ENCODE peak calls at places on chromosomes 1 and 21, in ten cellular contexts. G, P, F, X, I, M, H, V, U and K are unnamed samples.

GRCh38 chr1:198167436-198167934 is 10.7 kb downstream of the NEK7 start:
- DNase-seq in V (no peak), G (no peak), U (peak; percentile 45), H (no peak), M (no peak), X (no peak), I (no peak), P (no peak), F (no peak), K (peak; percentile 84)

GRCh38 chr1:56146449-56146848 is 432.9 kb downstream of the PLPP3 start:
- DNase-seq in I (no peak), V (no peak), H (no peak), G (no peak), P (no peak), F (no peak), M (no peak), X (no peak), U (peak; percentile 92), K (no peak)

GRCh38 chr1:163897401-163898169 is 575.8 kb downstream of the NUF2 start:
- DNase-seq in G (no peak), H (no peak), I (no peak), X (no peak), M (peak; percentile 5), F (no peak), U (peak; percentile 97), V (no peak), P (no peak), K (no peak)

GRCh38 chr21:38267991-38268858 is 11.4 kb downstream of the KCNJ15 start:
- DNase-seq in P (no peak), H (no peak), G (no peak), V (no peak), U (peak; percentile 89), F (no peak), X (no peak), M (no peak), I (no peak), K (peak; percentile 68)

GRCh38 chr1:224929335-224930237 is at the start of gene DNAH14:
- DNase-seq in P (peak; percentile 49), I (peak; percentile 94), F (peak; percentile 21), V (peak; percentile 84), U (peak; percentile 88), M (peak; percentile 84), G (no peak), X (peak; percentile 81), H (peak; percentile 92), K (peak; percentile 77)

GRCh38 chr1:32600034-32600433 is 50.3 kb downstream of the ZBTB8OS start:
- DNase-seq in G (no peak), F (no peak), U (no peak), M (no peak), P (no peak), V (no peak), H (no peak), I (no peak), X (no peak), K (no peak)

GRCh38 chr1:52825868-52826267 is 16.7 kb upstream of the ZYG11A start:
- DNase-seq in F (no peak), M (no peak), G (no peak), P (no peak), V (no peak), X (no peak), I (no peak), H (no peak), U (peak; percentile 8), K (peak; percentile 14)

GRCh38 chr1:58395355-58395754 is 151.2 kb downstream of the OMA1 start:
- DNase-seq in P (no peak), F (no peak), H (no peak), X (no peak), I (peak; percentile 14), G (no peak), U (peak; percentile 93), V (no peak), M (no peak), K (no peak)

GRCh38 chr1:113931456-113931855 is 2.3 kb downstream of the HIPK1 start:
- DNase-seq in F (no peak), P (no peak), G (no peak), H (no peak), I (peak; percentile 4), V (no peak), U (peak; percentile 46), X (no peak), M (no peak), K (no peak)

GRCh38 chr1:20491866-20492265 is 5.9 kb upstream of the CAMK2N1 start:
- DNase-seq in F (no peak), U (no peak), V (no peak), H (no peak), M (no peak), P (no peak), I (no peak), X (no peak), G (no peak), K (no peak)

GRCh38 chr1:203290261-203291089 is 14.8 kb upstream of the BTG2 start:
- DNase-seq in M (peak; percentile 99), V (peak; percentile 93), F (peak; percentile 99), X (peak; percentile 93), U (peak; percentile 60), G (peak; percentile 98), I (peak; percentile 98), H (peak; percentile 97), P (peak; percentile 46), K (peak; percentile 96)

GRCh38 chr1:24903011-24903461 is 27.0 kb downstream of the RUNX3 start:
- DNase-seq in P (no peak), H (peak; percentile 20), I (no peak), G (peak; percentile 49), M (peak; percentile 2), F (no peak), V (no peak), U (no peak), X (no peak), K (peak; percentile 25)

GRCh38 chr1:80498673-80499072 is 1302.1 kb upstream of the ADGRL2 start:
- DNase-seq in V (no peak), F (no peak), H (no peak), I (no peak), P (no peak), G (no peak), M (no peak), U (no peak), X (no peak), K (no peak)

GRCh38 chr1:168821434-168821833 is 92.4 kb upstream of the DPT start:
- DNase-seq in X (no peak), H (no peak), P (no peak), U (no peak), M (no peak), G (no peak), I (no peak), F (no peak), V (no peak), K (peak; percentile 9)

GRCh38 chr21:28280611-28281010 is 712.1 kb downstream of the LTN1 start:
- DNase-seq in X (no peak), U (no peak), V (no peak), P (no peak), I (no peak), H (no peak), M (no peak), G (no peak), F (no peak), K (no peak)

GRCh38 chr1:162349635-162350330 is 26.9 kb downstream of the SPATA46 start:
- DNase-seq in F (no peak), U (peak; percentile 75), G (no peak), I (peak; percentile 84), H (no peak), P (no peak), V (peak; percentile 18), M (no peak), X (no peak), K (no peak)

GRCh38 chr1:186308264-186309060 is 66.6 kb downstream of the TPR start:
- DNase-seq in F (peak; percentile 37), M (no peak), U (no peak), I (no peak), X (no peak), G (no peak), H (no peak), P (no peak), V (no peak), K (no peak)

GRCh38 chr1:37073752-37074151 is 39.4 kb upstream of the GRIK3 start:
- DNase-seq in H (no peak), P (no peak), F (no peak), U (no peak), X (no peak), M (no peak), G (no peak), V (peak; percentile 86), I (peak; percentile 38), K (no peak)

GRCh38 chr1:40385437-40386310 is 12.1 kb downstream of the SMAP2 start:
- DNase-seq in P (no peak), H (no peak), X (no peak), G (no peak), M (no peak), I (no peak), V (no peak), U (no peak), F (peak; percentile 72), K (peak; percentile 95)

GRCh38 chr1:150192012-150192411 is 42.3 kb downstream of the PLEKHO1 start:
- DNase-seq in P (no peak), H (no peak), G (no peak), F (no peak), V (no peak), U (peak; percentile 31), X (no peak), M (no peak), I (no peak), K (no peak)

GRCh38 chr1:155882766-155883165 is 23.4 kb downstream of the SYT11 start:
- DNase-seq in P (no peak), I (no peak), M (no peak), V (no peak), X (no peak), F (no peak), U (no peak), H (no peak), G (no peak), K (no peak)

GRCh38 chr1:241323510-241323909 is 33.5 kb downstream of the RGS7 start:
- DNase-seq in H (no peak), P (peak; percentile 25), M (peak; percentile 27), U (peak; percentile 78), X (peak; percentile 78), G (no peak), F (peak; percentile 1), I (peak; percentile 87), V (no peak), K (peak; percentile 33)

GRCh38 chr1:43525995-43526394 is 4.7 kb upstream of the PTPRF start:
- DNase-seq in P (no peak), V (no peak), G (no peak), F (no peak), H (no peak), M (no peak), I (no peak), U (peak; percentile 75), X (no peak), K (no peak)

GRCh38 chr1:155307247-155307740 is 1.4 kb upstream of the FDPS start:
- DNase-seq in H (no peak), M (no peak), P (no peak), V (peak; percentile 32), X (no peak), I (peak; percentile 75), U (peak; percentile 74), G (no peak), F (no peak), K (peak; percentile 72)

GRCh38 chr1:198261886-198262285 is 105.1 kb downstream of the NEK7 start:
- DNase-seq in M (no peak), H (no peak), U (no peak), X (no peak), P (no peak), V (no peak), G (no peak), F (no peak), I (no peak), K (no peak)

GRCh38 chr1:58409826-58410225 is 136.7 kb downstream of the OMA1 start:
- DNase-seq in F (no peak), V (no peak), I (peak; percentile 77), G (no peak), P (no peak), M (no peak), U (peak; percentile 53), X (no peak), H (no peak), K (no peak)

GRCh38 chr1:113252166-113252565 is 138.1 kb upstream of the MAGI3 start:
- DNase-seq in I (no peak), G (no peak), V (no peak), U (no peak), X (no peak), P (no peak), F (no peak), H (no peak), M (no peak), K (no peak)

GRCh38 chr1:23902611-23903278 is 10.4 kb downstream of the CNR2 start:
- DNase-seq in H (no peak), F (no peak), V (peak; percentile 7), G (no peak), I (peak; percentile 71), U (peak; percentile 14), M (no peak), P (no peak), X (peak; percentile 44), K (no peak)